ENCODE peak calls at places on chromosomes 5 and 9, in ten cellular contexts. P is fibroblast of villous mesenchyme, S is astrocyte of the spinal cord, V is PC-3, T is cardiac muscle cell, E is HFF-Myc, O is astrocyte, W is fibroblast of lung, N is heart right ventricle, I is ovary. K is an unnamed sample.

GRCh38 chr5:37248970-37249819 is at the start of gene CPLANE1:
- DNase-seq in P (peak), S (peak), V (peak), T (peak), E (peak), O (peak), W (peak), N (peak), I (peak), K (no peak)

GRCh38 chr9:114696814-114697544 is 15.0 kb upstream of the TEX48 start:
- DNase-seq in P (no peak), S (peak), V (peak), T (no peak), E (no peak), O (peak), W (peak), N (no peak), I (no peak), K (no peak)

GRCh38 chr9:116223926-116224325 is 70.3 kb downstream of the PAPPA start:
- DNase-seq in P (no peak), S (peak), V (no peak), T (no peak), E (no peak), O (no peak), W (no peak), N (no peak), I (no peak), K (no peak)

GRCh38 chr5:109410389-109411174 is 808 bp upstream of the PJA2 start:
- DNase-seq in P (peak), S (peak), V (peak), T (peak), E (peak), O (peak), W (peak), N (peak), I (peak), K (no peak)

GRCh38 chr5:124922255-124922975 is 176.0 kb upstream of the ZNF608 start:
- DNase-seq in P (peak), S (no peak), V (no peak), T (no peak), E (no peak), O (no peak), W (no peak), N (no peak), I (no peak), K (no peak)

GRCh38 chr5:17143335-17143734 is 74.1 kb upstream of the BASP1 start:
- DNase-seq in P (no peak), S (no peak), V (no peak), T (no peak), E (no peak), O (no peak), W (peak), N (no peak), I (no peak), K (no peak)

GRCh38 chr5:172945151-172945550 is 14.1 kb upstream of the RPL26L1 start:
- DNase-seq in P (no peak), S (no peak), V (no peak), T (no peak), E (no peak), O (no peak), W (no peak), N (no peak), I (no peak), K (no peak)

GRCh38 chr5:59813761-59814562 is 79.6 kb downstream of the PDE4D start:
- DNase-seq in P (peak), S (peak), V (peak), T (peak), E (no peak), O (peak), W (peak), N (no peak), I (no peak), K (no peak)

GRCh38 chr5:9160747-9161146 is 385.1 kb downstream of the SEMA5A start:
- DNase-seq in P (no peak), S (no peak), V (peak), T (no peak), E (no peak), O (no peak), W (no peak), N (no peak), I (no peak), K (no peak)

GRCh38 chr9:131407717-131408195 is 13.9 kb downstream of the PRRC2B start:
- DNase-seq in P (peak), S (peak), V (no peak), T (peak), E (no peak), O (no peak), W (no peak), N (peak), I (no peak), K (no peak)

GRCh38 chr5:91641730-91642350 is 258.7 kb upstream of the ARRDC3 start:
- DNase-seq in P (peak), S (peak), V (peak), T (peak), E (peak), O (peak), W (peak), N (no peak), I (no peak), K (no peak)

GRCh38 chr9:107336718-107337360 is 53.8 kb downstream of the RAD23B start:
- DNase-seq in P (no peak), S (peak), V (peak), T (peak), E (no peak), O (peak), W (peak), N (no peak), I (no peak), K (peak)

GRCh38 chr9:88994820-88995180 is 3.5 kb downstream of the S1PR3 start:
- DNase-seq in P (peak), S (no peak), V (no peak), T (peak), E (no peak), O (peak), W (peak), N (no peak), I (no peak), K (no peak)

GRCh38 chr9:131019387-131020239 is 10.6 kb downstream of the LAMC3 start:
- DNase-seq in P (peak), S (no peak), V (no peak), T (no peak), E (peak), O (no peak), W (peak), N (no peak), I (no peak), K (no peak)

GRCh38 chr5:163867324-163867723 is 361.9 kb downstream of the MAT2B start:
- DNase-seq in P (no peak), S (no peak), V (no peak), T (peak), E (no peak), O (peak), W (no peak), N (no peak), I (no peak), K (no peak)

GRCh38 chr9:88458716-88459115 is 70.5 kb downstream of the SPIN1 start:
- DNase-seq in P (peak), S (peak), V (no peak), T (peak), E (peak), O (peak), W (peak), N (no peak), I (no peak), K (peak)

GRCh38 chr5:10583663-10584572 is 20.0 kb downstream of the ANKRD33B start:
- DNase-seq in P (no peak), S (no peak), V (no peak), T (no peak), E (no peak), O (no peak), W (no peak), N (no peak), I (no peak), K (no peak)

GRCh38 chr9:129095908-129096307 is 14.7 kb downstream of the CRAT start:
- DNase-seq in P (no peak), S (no peak), V (no peak), T (no peak), E (no peak), O (no peak), W (no peak), N (no peak), I (no peak), K (no peak)

GRCh38 chr5:109411627-109412026 is 1.9 kb upstream of the PJA2 start:
- DNase-seq in P (peak), S (peak), V (peak), T (peak), E (peak), O (peak), W (peak), N (no peak), I (no peak), K (peak)

GRCh38 chr5:94243612-94244011 is 374.8 kb downstream of the KIAA0825 start:
- DNase-seq in P (peak), S (peak), V (no peak), T (no peak), E (no peak), O (peak), W (no peak), N (no peak), I (no peak), K (peak)

GRCh38 chr5:178336889-178337785 is 104.5 kb upstream of the PHYKPL start:
- DNase-seq in P (no peak), S (no peak), V (no peak), T (no peak), E (no peak), O (no peak), W (no peak), N (no peak), I (no peak), K (no peak)

GRCh38 chr9:12426198-12426864 is 266.9 kb upstream of the TYRP1 start:
- DNase-seq in P (peak), S (peak), V (peak), T (peak), E (no peak), O (no peak), W (peak), N (no peak), I (no peak), K (no peak)

GRCh38 chr9:129278391-129279237 is 100.6 kb upstream of the IER5L start:
- DNase-seq in P (no peak), S (peak), V (peak), T (no peak), E (no peak), O (peak), W (no peak), N (no peak), I (peak), K (no peak)

GRCh38 chr5:56693220-56693579 is 122.1 kb upstream of the MAP3K1 start:
- DNase-seq in P (no peak), S (no peak), V (no peak), T (no peak), E (no peak), O (no peak), W (no peak), N (no peak), I (no peak), K (no peak)
- H3K4me3 ChIP-seq in P (no peak), S (no peak), V (no peak), T (no peak), E (no peak), O (no peak), W (no peak), N (no peak), I (no peak), K (no peak)

GRCh38 chr5:115374057-115374775 is 77.8 kb upstream of the CCDC112 start:
- DNase-seq in P (no peak), S (no peak), V (no peak), T (no peak), E (no peak), O (no peak), W (no peak), N (no peak), I (no peak), K (no peak)
- TF ChIP-seq CTCF in P (no peak), S (no peak), V (peak), T (no peak), E (no peak), O (no peak), W (no peak), N (no peak), I (no peak), K (no peak)

GRCh38 chr9:100190339-100190738 is 91.3 kb downstream of the INVS start:
- DNase-seq in P (no peak), S (no peak), V (no peak), T (no peak), E (no peak), O (no peak), W (no peak), N (no peak), I (no peak), K (no peak)

GRCh38 chr9:100191264-100191663 is 92.2 kb downstream of the INVS start:
- DNase-seq in P (no peak), S (no peak), V (no peak), T (no peak), E (no peak), O (no peak), W (no peak), N (no peak), I (no peak), K (no peak)

GRCh38 chr9:100186356-100186755 is 87.3 kb downstream of the INVS start:
- DNase-seq in P (peak), S (no peak), V (no peak), T (no peak), E (peak), O (no peak), W (no peak), N (no peak), I (no peak), K (no peak)
- H3K4me3 ChIP-seq in P (no peak), S (no peak), V (no peak), T (no peak), E (no peak), O (no peak), W (no peak), N (no peak), I (no peak), K (no peak)

GRCh38 chr9:118643118-118643517 is 726.1 kb downstream of the BRINP1 start:
- DNase-seq in P (no peak), S (peak), V (peak), T (no peak), E (no peak), O (peak), W (no peak), N (no peak), I (no peak), K (no peak)
- TF ChIP-seq CTCF in P (no peak), S (no peak), V (no peak), T (no peak), E (no peak), O (no peak), W (no peak), N (no peak), I (no peak), K (no peak)

GRCh38 chr9:125276771-125277170 is 15.1 kb downstream of the GAPVD1 start:
- DNase-seq in P (no peak), S (no peak), V (no peak), T (no peak), E (no peak), O (no peak), W (no peak), N (no peak), I (no peak), K (no peak)
- H3K4me3 ChIP-seq in P (no peak), S (no peak), V (no peak), T (no peak), E (no peak), O (no peak), W (no peak), N (no peak), I (no peak), K (no peak)

DNA sequence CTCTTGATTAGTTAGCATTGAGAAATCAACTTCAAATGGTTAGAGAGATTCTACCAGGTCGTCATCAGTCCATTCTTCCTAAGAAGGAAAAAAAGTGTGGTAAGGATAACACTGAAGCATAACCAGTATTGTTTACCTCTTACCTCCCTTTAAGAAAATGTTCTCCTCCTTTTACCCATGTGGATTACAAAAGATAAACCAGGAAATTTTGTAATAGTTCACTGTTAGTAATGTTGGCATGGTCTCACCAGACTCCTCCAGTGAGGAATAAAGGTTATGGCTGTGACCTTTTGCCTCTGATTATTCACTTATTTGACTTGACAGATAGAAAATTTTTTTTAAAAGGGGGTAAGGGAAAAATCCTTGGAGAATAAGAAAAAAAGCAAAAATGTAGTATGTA is 18.3 kb downstream of the CCNH start:
- DNase-seq in P (peak), S (peak), V (peak), T (peak), E (no peak), O (peak), W (peak), N (no peak), I (no peak), K (no peak)
- TF ChIP-seq CTCF in P (no peak), S (no peak), V (no peak), T (no peak), E (no peak), O (no peak), W (no peak), N (no peak), I (no peak), K (no peak)

GRCh38 chr5:141135030-141135717 is at the start of gene PCDHB5:
- DNase-seq in P (peak), S (peak), V (no peak), T (peak), E (no peak), O (no peak), W (peak), N (no peak), I (peak), K (no peak)
- H3K4me3 ChIP-seq in P (peak), S (peak), V (no peak), T (peak), E (no peak), O (peak), W (peak), N (peak), I (peak), K (peak)

K was measured in AG04449.